ENCODE peak calls at places on chromosome 6, in ten cellular contexts. B is stomach; L is psoas muscle; O is fibroblast of lung; E is GM23338; S is uterus; F is PC-3; I is heart left ventricle; K is tibial artery; J is CD4-positive, CD25-positive, alpha-beta regulatory T cell. V is an unnamed sample.

GRCh38 chr6:25354078-25354940 is 75.1 kb downstream of the CARMIL1 start:
- DNase-seq in B (no peak), L (no peak), O (peak; percentile 48), E (no peak), S (no peak), F (no peak), I (no peak), K (no peak), J (no peak), V (no peak)

GRCh38 chr6:119459207-119459974 is 109.8 kb upstream of the MAN1A1 start:
- DNase-seq in B (no peak), L (no peak), O (no peak), E (no peak), S (no peak), F (no peak), I (no peak), K (no peak), J (no peak), V (no peak)

GRCh38 chr6:72952808-72953630 is 272.3 kb downstream of the KHDC1L start:
- DNase-seq in B (no peak), L (no peak), O (peak; percentile 6), E (no peak), S (no peak), F (peak; percentile 90), I (no peak), K (no peak), J (no peak), V (no peak)

GRCh38 chr6:167501831-167502385 is 177.0 kb downstream of the TTLL2 start:
- DNase-seq in B (peak; percentile 70), L (no peak), O (no peak), E (peak; percentile 61), S (peak; percentile 36), F (peak; percentile 18), I (no peak), K (no peak), J (no peak), V (no peak)

GRCh38 chr6:139161169-139161568 is 26.3 kb downstream of the HECA start:
- DNase-seq in B (no peak), L (no peak), O (peak; percentile 84), E (no peak), S (no peak), F (no peak), I (no peak), K (no peak), J (peak; percentile 56), V (no peak)

GRCh38 chr6:5772634-5773230 is 234.0 kb downstream of the NRN1 start:
- DNase-seq in B (no peak), L (no peak), O (no peak), E (no peak), S (no peak), F (peak; percentile 96), I (no peak), K (no peak), J (no peak), V (no peak)

GRCh38 chr6:116685437-116685993 is 4.5 kb downstream of the KPNA5 start:
- DNase-seq in B (no peak), L (no peak), O (peak; percentile 17), E (no peak), S (no peak), F (no peak), I (no peak), K (no peak), J (no peak), V (no peak)

GRCh38 chr6:112833546-112834215 is 486.6 kb downstream of the RFPL4B start:
- DNase-seq in B (no peak), L (no peak), O (peak; percentile 24), E (no peak), S (no peak), F (no peak), I (no peak), K (no peak), J (no peak), V (no peak)

GRCh38 chr6:3732345-3733141 is 19.0 kb downstream of the PXDC1 start:
- DNase-seq in B (peak; percentile 79), L (peak; percentile 77), O (peak; percentile 90), E (peak; percentile 91), S (peak; percentile 79), F (peak; percentile 86), I (peak; percentile 80), K (peak; percentile 86), J (peak; percentile 42), V (peak; percentile 74)

GRCh38 chr6:35435075-35435837 is 16.9 kb upstream of the FANCE start:
- DNase-seq in B (peak; percentile 50), L (no peak), O (no peak), E (no peak), S (no peak), F (no peak), I (peak; percentile 65), K (no peak), J (no peak), V (no peak)

GRCh38 chr6:111925296-111925695 is 52.0 kb upstream of the FYN start:
- DNase-seq in B (no peak), L (no peak), O (peak; percentile 37), E (no peak), S (no peak), F (peak; percentile 57), I (no peak), K (no peak), J (no peak), V (no peak)

GRCh38 chr6:126888727-126889725 is 229.4 kb upstream of the RSPO3 start:
- DNase-seq in B (no peak), L (no peak), O (no peak), E (no peak), S (no peak), F (peak; percentile 2), I (no peak), K (no peak), J (no peak), V (no peak)

GRCh38 chr6:106564476-106564875 is 64.8 kb downstream of the RTN4IP1 start:
- DNase-seq in B (no peak), L (no peak), O (no peak), E (peak; percentile 30), S (no peak), F (no peak), I (no peak), K (no peak), J (no peak), V (no peak)
- H3K36me3 ChIP-seq in B (peaks cover 69% of the 10 kb centered on the region), L (no peaks in the 10 kb centered on the region), O (no peaks in the 10 kb centered on the region), E (no peaks in the 10 kb centered on the region), S (no peaks in the 10 kb centered on the region), F (peaks cover 6% of the 10 kb centered on the region), I (no peaks in the 10 kb centered on the region), K (peaks cover 4% of the 10 kb centered on the region), J (peaks cover 83% of the 10 kb centered on the region), V (peaks cover 13% of the 10 kb centered on the region)

GRCh38 chr6:53309897-53310291 is 38.9 kb downstream of the ELOVL5 start:
- DNase-seq in B (no peak), L (no peak), O (no peak), E (no peak), S (no peak), F (no peak), I (no peak), K (no peak), J (no peak), V (no peak)
- H3K4me1 ChIP-seq in B (peaks cover 58% of the 10 kb centered on the region), L (no peaks in the 10 kb centered on the region), O (peaks cover 7% of the 10 kb centered on the region), E (peaks cover 28% of the 10 kb centered on the region), S (no peaks in the 10 kb centered on the region), F (peaks cover 28% of the 10 kb centered on the region), I (peaks cover 28% of the 10 kb centered on the region), K (no peaks in the 10 kb centered on the region), J (peaks cover 86% of the 10 kb centered on the region), V (peaks cover 27% of the 10 kb centered on the region)

GRCh38 chr6:47536816-47537401 is 59.3 kb downstream of the CD2AP start:
- DNase-seq in B (no peak), L (no peak), O (no peak), E (no peak), S (no peak), F (peak; percentile 9), I (no peak), K (no peak), J (no peak), V (no peak)

GRCh38 chr6:47529734-47530133 is 52.1 kb downstream of the CD2AP start:
- DNase-seq in B (no peak), L (no peak), O (no peak), E (no peak), S (no peak), F (no peak), I (no peak), K (no peak), J (no peak), V (no peak)

GRCh38 chr6:47535316-47536046 is 57.9 kb downstream of the CD2AP start:
- DNase-seq in B (no peak), L (no peak), O (no peak), E (no peak), S (no peak), F (no peak), I (no peak), K (no peak), J (no peak), V (no peak)

GRCh38 chr6:47534063-47534462 is 56.5 kb downstream of the CD2AP start:
- DNase-seq in B (no peak), L (no peak), O (no peak), E (no peak), S (no peak), F (no peak), I (no peak), K (no peak), J (no peak), V (no peak)

DNA sequence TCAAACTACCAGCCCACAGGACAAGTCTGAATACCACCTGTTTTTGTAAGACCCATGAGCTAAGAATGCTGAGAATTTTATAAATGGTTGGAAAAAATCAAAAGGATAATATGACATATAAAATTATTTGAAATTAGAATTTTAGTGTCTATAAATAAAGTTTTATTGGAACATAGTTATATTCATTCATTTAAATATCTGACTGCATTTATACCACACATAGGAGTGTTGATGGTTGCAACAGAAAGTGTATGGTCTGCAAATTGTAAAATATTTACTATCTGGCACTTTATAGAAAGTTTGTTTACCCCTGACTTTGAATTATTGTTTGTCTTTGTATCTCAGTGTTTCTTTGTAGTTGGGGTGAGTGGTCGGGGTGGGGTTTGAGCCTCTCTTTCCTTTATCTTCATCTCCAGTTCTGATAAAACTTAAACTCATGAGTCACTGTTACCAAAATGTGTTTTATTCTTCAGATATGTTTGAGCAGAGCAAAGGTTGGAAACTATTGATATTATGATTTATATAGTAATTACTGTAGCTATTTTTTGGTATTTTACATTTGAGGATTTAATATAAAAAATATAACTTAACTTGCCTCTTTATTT is 55.5 kb downstream of the CD2AP start:
- DNase-seq in B (no peak), L (no peak), O (no peak), E (no peak), S (no peak), F (no peak), I (no peak), K (no peak), J (no peak), V (no peak)
- H3K36me3 ChIP-seq in B (peaks cover 31% of the 10 kb centered on the region), L (no peaks in the 10 kb centered on the region), O (peaks cover 4% of the 10 kb centered on the region), E (peaks cover 15% of the 10 kb centered on the region), S (no peaks in the 10 kb centered on the region), F (peaks cover 4% of the 10 kb centered on the region), I (peaks cover 4% of the 10 kb centered on the region), K (no peaks in the 10 kb centered on the region), J (peaks cover 15% of the 10 kb centered on the region), V (no peaks in the 10 kb centered on the region)

GRCh38 chr6:53517021-53517420 is 27.9 kb downstream of the GCLC start:
- DNase-seq in B (no peak), L (no peak), O (no peak), E (no peak), S (no peak), F (peak; percentile 40), I (no peak), K (no peak), J (no peak), V (no peak)
- H3K4me1 ChIP-seq in B (peaks cover 31% of the 10 kb centered on the region), L (peaks cover 27% of the 10 kb centered on the region), O (no peaks in the 10 kb centered on the region), E (no peaks in the 10 kb centered on the region), S (no peaks in the 10 kb centered on the region), F (no peaks in the 10 kb centered on the region), I (no peaks in the 10 kb centered on the region), K (no peaks in the 10 kb centered on the region), J (no peaks in the 10 kb centered on the region), V (no peaks in the 10 kb centered on the region)